ENCODE peak calls at places on chromosomes 13 and 19, in seven cellular contexts. One of them, this sample, is unnamed.

GRCh38 chr19:13842294-13843103 is 34.4 kb upstream of the NANOS3 start:
- DNase-seq in choroid plexus epithelial cell: peak
- DNase-seq in ascending aorta: peak
- DNase-seq in aorta: peak
- DNase-seq in cardiac fibroblast: peak
- DNase-seq in fibroblast of villous mesenchyme: peak
- DNase-seq in fibroblast of pulmonary artery: peak
- DNase-seq in this sample: peak

GRCh38 chr13:107376393-107377085 is 808.6 kb upstream of the ARGLU1 start:
- DNase-seq in cardiac fibroblast: no peak
- DNase-seq in ascending aorta: no peak
- DNase-seq in aorta: no peak
- DNase-seq in fibroblast of pulmonary artery: no peak
- DNase-seq in fibroblast of villous mesenchyme: no peak
- DNase-seq in choroid plexus epithelial cell: no peak
- DNase-seq in this sample: no peak

GRCh38 chr13:91348906-91349435 is 1.5 kb downstream of the MIR17HG start:
- DNase-seq in cardiac fibroblast: peak
- DNase-seq in aorta: peak
- DNase-seq in fibroblast of pulmonary artery: peak
- DNase-seq in ascending aorta: peak
- DNase-seq in fibroblast of villous mesenchyme: peak
- DNase-seq in choroid plexus epithelial cell: peak
- DNase-seq in this sample: peak

GRCh38 chr13:97257228-97257755 is 35.2 kb downstream of the MBNL2 start:
- DNase-seq in cardiac fibroblast: peak
- DNase-seq in fibroblast of villous mesenchyme: no peak
- DNase-seq in aorta: no peak
- DNase-seq in choroid plexus epithelial cell: no peak
- DNase-seq in fibroblast of pulmonary artery: no peak
- DNase-seq in ascending aorta: no peak
- DNase-seq in this sample: peak

GRCh38 chr19:11045536-11045935 is 43.7 kb upstream of the LDLR start:
- DNase-seq in choroid plexus epithelial cell: no peak
- DNase-seq in fibroblast of villous mesenchyme: no peak
- DNase-seq in cardiac fibroblast: no peak
- DNase-seq in fibroblast of pulmonary artery: no peak
- DNase-seq in aorta: no peak
- DNase-seq in ascending aorta: no peak
- DNase-seq in this sample: no peak

GRCh38 chr19:5245631-5246553 is 94.7 kb downstream of the PTPRS start:
- DNase-seq in ascending aorta: no peak
- DNase-seq in fibroblast of pulmonary artery: no peak
- DNase-seq in cardiac fibroblast: no peak
- DNase-seq in choroid plexus epithelial cell: no peak
- DNase-seq in fibroblast of villous mesenchyme: no peak
- DNase-seq in aorta: no peak
- DNase-seq in this sample: no peak

GRCh38 chr19:17755977-17756670 is 4.8 kb downstream of the FCHO1 start:
- DNase-seq in fibroblast of pulmonary artery: peak
- DNase-seq in aorta: no peak
- DNase-seq in cardiac fibroblast: peak
- DNase-seq in choroid plexus epithelial cell: peak
- DNase-seq in ascending aorta: no peak
- DNase-seq in fibroblast of villous mesenchyme: peak
- DNase-seq in this sample: peak

GRCh38 chr13:50485979-50486935 is 357.2 kb downstream of the DLEU7 start:
- DNase-seq in fibroblast of villous mesenchyme: no peak
- DNase-seq in ascending aorta: no peak
- DNase-seq in choroid plexus epithelial cell: peak
- DNase-seq in aorta: no peak
- DNase-seq in fibroblast of pulmonary artery: peak
- DNase-seq in cardiac fibroblast: peak
- DNase-seq in this sample: no peak

GRCh38 chr13:112782433-112783010 is 92.7 kb downstream of the ATP11A start:
- DNase-seq in choroid plexus epithelial cell: peak
- DNase-seq in ascending aorta: no peak
- DNase-seq in fibroblast of pulmonary artery: no peak
- DNase-seq in aorta: no peak
- DNase-seq in cardiac fibroblast: no peak
- DNase-seq in fibroblast of villous mesenchyme: no peak
- DNase-seq in this sample: no peak

GRCh38 chr19:2016041-2016807 is 710 bp upstream of the BTBD2 start:
- DNase-seq in ascending aorta: no peak
- DNase-seq in fibroblast of villous mesenchyme: peak
- DNase-seq in choroid plexus epithelial cell: peak
- DNase-seq in cardiac fibroblast: peak
- DNase-seq in aorta: peak
- DNase-seq in fibroblast of pulmonary artery: peak
- DNase-seq in this sample: peak

GRCh38 chr13:37492741-37493514 is 105.6 kb downstream of the POSTN start:
- DNase-seq in aorta: no peak
- DNase-seq in choroid plexus epithelial cell: peak
- DNase-seq in fibroblast of pulmonary artery: peak
- DNase-seq in ascending aorta: no peak
- DNase-seq in fibroblast of villous mesenchyme: peak
- DNase-seq in cardiac fibroblast: peak
- DNase-seq in this sample: no peak

GRCh38 chr13:64912141-64912540 is 2318.0 kb downstream of the PCDH9 start:
- DNase-seq in cardiac fibroblast: peak
- DNase-seq in choroid plexus epithelial cell: peak
- DNase-seq in aorta: no peak
- DNase-seq in fibroblast of pulmonary artery: peak
- DNase-seq in fibroblast of villous mesenchyme: no peak
- DNase-seq in ascending aorta: no peak
- DNase-seq in this sample: peak

GRCh38 chr13:72004236-72004635 is 137.2 kb upstream of the DACH1 start:
- DNase-seq in fibroblast of villous mesenchyme: no peak
- DNase-seq in choroid plexus epithelial cell: no peak
- DNase-seq in fibroblast of pulmonary artery: no peak
- DNase-seq in aorta: no peak
- DNase-seq in ascending aorta: no peak
- DNase-seq in cardiac fibroblast: peak
- DNase-seq in this sample: no peak

GRCh38 chr19:32173836-32174235 is 171.6 kb upstream of the ZNF507 start:
- DNase-seq in aorta: no peak
- DNase-seq in ascending aorta: no peak
- DNase-seq in fibroblast of villous mesenchyme: no peak
- DNase-seq in fibroblast of pulmonary artery: no peak
- DNase-seq in cardiac fibroblast: no peak
- DNase-seq in choroid plexus epithelial cell: no peak
- DNase-seq in this sample: no peak

GRCh38 chr19:18342090-18342632 is 1.8 kb downstream of the PGPEP1 start:
- DNase-seq in choroid plexus epithelial cell: no peak
- DNase-seq in fibroblast of pulmonary artery: no peak
- DNase-seq in ascending aorta: no peak
- DNase-seq in cardiac fibroblast: no peak
- DNase-seq in fibroblast of villous mesenchyme: no peak
- DNase-seq in aorta: no peak
- DNase-seq in this sample: no peak

GRCh38 chr19:48490980-48491792 is 20.4 kb downstream of the LMTK3 start:
- DNase-seq in ascending aorta: no peak
- DNase-seq in cardiac fibroblast: no peak
- DNase-seq in fibroblast of pulmonary artery: no peak
- DNase-seq in fibroblast of villous mesenchyme: no peak
- DNase-seq in choroid plexus epithelial cell: peak
- DNase-seq in aorta: no peak
- DNase-seq in this sample: peak

GRCh38 chr19:3578390-3578789 is 5.6 kb downstream of the HMG20B start:
- DNase-seq in fibroblast of pulmonary artery: no peak
- DNase-seq in ascending aorta: no peak
- DNase-seq in cardiac fibroblast: no peak
- DNase-seq in choroid plexus epithelial cell: no peak
- DNase-seq in aorta: no peak
- DNase-seq in fibroblast of villous mesenchyme: no peak
- DNase-seq in this sample: no peak

GRCh38 chr19:3580156-3580955 is 4.9 kb upstream of the GIPC3 start:
- DNase-seq in choroid plexus epithelial cell: peak
- DNase-seq in aorta: no peak
- DNase-seq in fibroblast of villous mesenchyme: peak
- DNase-seq in fibroblast of pulmonary artery: peak
- DNase-seq in ascending aorta: no peak
- DNase-seq in cardiac fibroblast: peak
- DNase-seq in this sample: peak

GRCh38 chr19:3575949-3576673 is 3.4 kb downstream of the HMG20B start:
- DNase-seq in fibroblast of villous mesenchyme: no peak
- DNase-seq in aorta: peak
- DNase-seq in fibroblast of pulmonary artery: no peak
- DNase-seq in cardiac fibroblast: no peak
- DNase-seq in choroid plexus epithelial cell: no peak
- DNase-seq in ascending aorta: no peak
- DNase-seq in this sample: no peak

GRCh38 chr19:3576696-3577443 is 4.1 kb downstream of the HMG20B start:
- DNase-seq in ascending aorta: no peak
- DNase-seq in fibroblast of pulmonary artery: peak
- DNase-seq in cardiac fibroblast: peak
- DNase-seq in fibroblast of villous mesenchyme: peak
- DNase-seq in aorta: peak
- DNase-seq in choroid plexus epithelial cell: peak
- DNase-seq in this sample: no peak

GRCh38 chr19:3577741-3578344 is 5.1 kb downstream of the HMG20B start:
- DNase-seq in ascending aorta: no peak
- DNase-seq in cardiac fibroblast: no peak
- DNase-seq in aorta: peak
- DNase-seq in choroid plexus epithelial cell: no peak
- DNase-seq in fibroblast of pulmonary artery: no peak
- DNase-seq in fibroblast of villous mesenchyme: no peak
- DNase-seq in this sample: no peak
- H3K4me3 ChIP-seq in ascending aorta: no peak
- H3K4me3 ChIP-seq in cardiac fibroblast: no peak
- H3K4me3 ChIP-seq in aorta: no peak
- H3K4me3 ChIP-seq in choroid plexus epithelial cell: no peak
- H3K4me3 ChIP-seq in fibroblast of pulmonary artery: no peak
- H3K4me3 ChIP-seq in fibroblast of villous mesenchyme: no peak
- H3K4me3 ChIP-seq in this sample: no peak

GRCh38 chr19:6476155-6476895 is 5.3 kb downstream of the DENND1C start:
- DNase-seq in aorta: peak
- DNase-seq in choroid plexus epithelial cell: peak
- DNase-seq in fibroblast of pulmonary artery: peak
- DNase-seq in ascending aorta: no peak
- DNase-seq in cardiac fibroblast: peak
- DNase-seq in fibroblast of villous mesenchyme: peak
- DNase-seq in this sample: peak
- H3K4me3 ChIP-seq in aorta: no peak
- H3K4me3 ChIP-seq in choroid plexus epithelial cell: peak
- H3K4me3 ChIP-seq in fibroblast of pulmonary artery: no peak
- H3K4me3 ChIP-seq in ascending aorta: peak
- H3K4me3 ChIP-seq in cardiac fibroblast: no peak
- H3K4me3 ChIP-seq in fibroblast of villous mesenchyme: no peak
- H3K4me3 ChIP-seq in this sample: no peak

GRCh38 chr19:4198467-4199126 is 16.1 kb downstream of the ANKRD24 start:
- DNase-seq in cardiac fibroblast: no peak
- DNase-seq in fibroblast of pulmonary artery: no peak
- DNase-seq in fibroblast of villous mesenchyme: no peak
- DNase-seq in ascending aorta: no peak
- DNase-seq in choroid plexus epithelial cell: no peak
- DNase-seq in aorta: no peak
- DNase-seq in this sample: no peak

GRCh38 chr19:4197228-4197624 is 14.7 kb downstream of the ANKRD24 start:
- DNase-seq in choroid plexus epithelial cell: no peak
- DNase-seq in ascending aorta: no peak
- DNase-seq in fibroblast of villous mesenchyme: no peak
- DNase-seq in aorta: no peak
- DNase-seq in cardiac fibroblast: no peak
- DNase-seq in fibroblast of pulmonary artery: no peak
- DNase-seq in this sample: no peak

GRCh38 chr19:4196587-4197148 is 14.2 kb downstream of the ANKRD24 start:
- DNase-seq in ascending aorta: no peak
- DNase-seq in fibroblast of villous mesenchyme: no peak
- DNase-seq in cardiac fibroblast: no peak
- DNase-seq in choroid plexus epithelial cell: no peak
- DNase-seq in fibroblast of pulmonary artery: no peak
- DNase-seq in aorta: no peak
- DNase-seq in this sample: no peak

GRCh38 chr19:4196009-4196408 is 13.5 kb downstream of the ANKRD24 start:
- DNase-seq in ascending aorta: no peak
- DNase-seq in choroid plexus epithelial cell: no peak
- DNase-seq in aorta: no peak
- DNase-seq in fibroblast of villous mesenchyme: no peak
- DNase-seq in fibroblast of pulmonary artery: no peak
- DNase-seq in cardiac fibroblast: no peak
- DNase-seq in this sample: no peak

DNA sequence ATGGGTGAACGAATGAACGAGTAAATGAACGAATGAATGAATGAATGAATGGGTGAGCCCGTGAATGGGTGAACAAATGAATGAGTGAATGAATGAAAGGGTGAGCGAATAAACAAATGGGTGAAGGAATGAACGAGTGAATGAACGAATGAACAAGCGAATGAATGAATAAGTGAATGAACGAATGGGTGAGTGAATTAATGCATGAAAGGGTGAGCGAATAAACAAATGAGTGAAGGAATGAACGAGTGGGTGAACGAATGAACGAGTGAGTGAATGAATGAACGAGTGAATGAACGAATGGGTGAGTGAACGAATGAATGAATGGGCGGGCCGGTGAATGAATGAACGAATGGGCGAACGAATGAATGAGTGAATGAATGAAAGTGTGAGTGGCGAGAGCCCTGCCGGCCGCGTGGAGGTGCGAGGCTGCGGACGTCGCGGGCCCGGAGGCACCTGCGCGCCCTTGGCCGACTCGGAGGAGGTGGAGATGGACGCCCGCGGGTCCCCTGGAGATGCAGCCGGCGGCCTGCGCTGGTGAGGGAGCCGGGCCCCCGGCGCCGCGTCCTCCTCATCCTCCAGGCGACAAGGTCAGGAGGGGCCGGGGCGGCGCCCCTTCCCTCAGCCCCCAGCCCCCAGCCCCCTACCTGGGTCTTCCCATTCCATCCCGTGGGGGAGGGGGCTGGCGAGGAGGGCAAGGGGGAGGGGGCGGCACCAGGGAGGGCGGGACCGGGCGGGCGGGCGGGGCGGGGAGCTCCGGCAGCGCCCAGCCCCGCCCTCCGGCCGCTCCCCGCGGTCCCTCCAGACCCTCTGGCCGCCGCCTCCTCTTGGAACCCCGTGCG is 15.4 kb downstream of the ANKRD24 start:
- DNase-seq in fibroblast of pulmonary artery: peak
- DNase-seq in choroid plexus epithelial cell: no peak
- DNase-seq in cardiac fibroblast: no peak
- DNase-seq in aorta: no peak
- DNase-seq in fibroblast of villous mesenchyme: no peak
- DNase-seq in ascending aorta: no peak
- DNase-seq in this sample: no peak
- H3K4me3 ChIP-seq in fibroblast of pulmonary artery: no peak
- H3K4me3 ChIP-seq in choroid plexus epithelial cell: no peak
- H3K4me3 ChIP-seq in cardiac fibroblast: no peak
- H3K4me3 ChIP-seq in aorta: no peak
- H3K4me3 ChIP-seq in fibroblast of villous mesenchyme: no peak
- H3K4me3 ChIP-seq in ascending aorta: peak
- H3K4me3 ChIP-seq in this sample: no peak

DNA sequence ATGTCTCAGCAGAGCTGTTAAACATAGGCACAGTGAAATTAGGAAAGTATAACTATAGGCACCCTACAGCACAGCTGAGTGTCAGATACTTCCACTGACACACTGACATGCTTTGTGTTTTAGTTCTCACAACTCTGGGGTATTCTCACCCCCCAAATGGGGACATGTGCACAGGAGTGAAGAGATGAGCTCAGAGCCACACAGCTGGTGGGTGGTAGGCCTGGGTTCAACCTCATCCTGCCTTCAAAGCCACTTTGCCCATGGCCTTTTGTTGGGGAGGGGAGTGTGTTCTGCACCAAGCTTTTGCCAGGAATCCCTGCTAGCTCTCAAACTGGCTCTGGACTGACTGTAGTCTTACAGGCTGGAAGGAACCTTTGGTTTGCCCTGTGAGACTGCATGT is 1.7 kb upstream of the SLC35E1 start:
- DNase-seq in cardiac fibroblast: no peak
- DNase-seq in ascending aorta: no peak
- DNase-seq in fibroblast of villous mesenchyme: no peak
- DNase-seq in choroid plexus epithelial cell: no peak
- DNase-seq in aorta: no peak
- DNase-seq in fibroblast of pulmonary artery: no peak
- DNase-seq in this sample: no peak
- H3K4me3 ChIP-seq in cardiac fibroblast: no peak
- H3K4me3 ChIP-seq in ascending aorta: peak
- H3K4me3 ChIP-seq in fibroblast of villous mesenchyme: no peak
- H3K4me3 ChIP-seq in choroid plexus epithelial cell: no peak
- H3K4me3 ChIP-seq in aorta: no peak
- H3K4me3 ChIP-seq in fibroblast of pulmonary artery: no peak
- H3K4me3 ChIP-seq in this sample: peak

This sample was measured in PC-3.